ENCODE peak calls at places on chromosomes 7 and 10, in five cellular contexts. X, S, Y, Z and U are unnamed samples.

GRCh38 chr7:2163565-2163964 is 69.2 kb downstream of the MAD1L1 start:
- DNase-seq in X (no peak), Y (no peak), Z (no peak), S (no peak), U (no peak)

GRCh38 chr10:46555713-46556514 is 544 bp downstream of the GPRIN2 start:
- DNase-seq in S (no peak), X (no peak), Z (no peak), Y (peak), U (no peak)

GRCh38 chr10:104045151-104046089 is 40.3 kb downstream of the COL17A1 start:
- DNase-seq in X (peak), Z (peak), S (peak), Y (no peak), U (peak)

GRCh38 chr10:19302117-19302516 is 253.5 kb downstream of the MALRD1 start:
- DNase-seq in S (no peak), Z (peak), X (peak), Y (no peak), U (no peak)

GRCh38 chr10:44167752-44168151 is 217.1 kb downstream of the CXCL12 start:
- DNase-seq in Y (no peak), Z (no peak), X (no peak), S (no peak), U (no peak)

GRCh38 chr10:97517096-97517750 is 18.5 kb downstream of the UBTD1 start:
- DNase-seq in Z (no peak), X (no peak), S (no peak), Y (no peak), U (no peak)

GRCh38 chr10:49109669-49110335 is 5.5 kb downstream of the VSTM4 start:
- DNase-seq in Z (peak), X (peak), Y (peak), S (peak), U (no peak)

GRCh38 chr10:117242463-117242832 is 1.5 kb downstream of the SLC18A2 start:
- DNase-seq in X (no peak), Y (no peak), S (no peak), Z (no peak), U (no peak)

GRCh38 chr10:114547466-114547865 is 110.6 kb downstream of the ABLIM1 start:
- DNase-seq in X (no peak), S (no peak), Y (peak), Z (no peak), U (no peak)

GRCh38 chr10:31581741-31582323 is 262.8 kb downstream of the ZEB1 start:
- DNase-seq in S (no peak), X (no peak), Y (no peak), Z (peak), U (no peak)

GRCh38 chr10:87678302-87678701 is 18.6 kb downstream of the PAPSS2 start:
- DNase-seq in Y (no peak), X (no peak), Z (no peak), S (no peak), U (no peak)

GRCh38 chr7:22197376-22197775 is 159.6 kb downstream of the RAPGEF5 start:
- DNase-seq in X (no peak), Y (no peak), Z (no peak), S (no peak), U (no peak)

GRCh38 chr10:42937649-42938180 is 139.2 kb upstream of the RET start:
- DNase-seq in Y (no peak), X (no peak), S (no peak), Z (no peak), U (no peak)

GRCh38 chr7:5231811-5232484 is 41.9 kb downstream of the WIPI2 start:
- DNase-seq in Y (peak), Z (no peak), X (no peak), S (no peak), U (no peak)

GRCh38 chr10:3803884-3804741 is 19.1 kb upstream of the KLF6 start:
- DNase-seq in X (no peak), Y (no peak), Z (peak), S (no peak), U (no peak)

GRCh38 chr7:131904750-131905327 is 348.4 kb upstream of the PODXL start:
- DNase-seq in X (no peak), S (no peak), Y (no peak), Z (no peak), U (no peak)

GRCh38 chr10:130044067-130045061 is 66.3 kb downstream of the C10orf143 start:
- DNase-seq in Z (no peak), S (no peak), X (no peak), Y (no peak), U (no peak)

GRCh38 chr7:151408839-151409554 is 841 bp downstream of the WDR86 start:
- DNase-seq in S (no peak), Y (peak), X (no peak), Z (no peak), U (no peak)

GRCh38 chr10:70660722-70661121 is 11.6 kb upstream of the ADAMTS14 start:
- DNase-seq in X (no peak), S (no peak), Y (no peak), Z (no peak), U (no peak)

GRCh38 chr10:47043928-47044544 is 132.8 kb downstream of the PTPN20 start:
- DNase-seq in S (no peak), Y (no peak), Z (no peak), X (no peak), U (no peak)

GRCh38 chr10:97096327-97097153 is 89.2 kb downstream of the SLIT1 start:
- DNase-seq in Y (peak), S (no peak), Z (no peak), X (no peak), U (no peak)

GRCh38 chr10:69338547-69339450 is 60.5 kb downstream of the HK1 start:
- DNase-seq in X (no peak), Z (peak), Y (no peak), S (no peak), U (no peak)

GRCh38 chr7:143493755-143494154 is 16.1 kb downstream of the TAS2R41 start:
- DNase-seq in X (no peak), S (no peak), Z (no peak), Y (no peak), U (no peak)

GRCh38 chr7:141500608-141501007 is 50.6 kb upstream of the AGK start:
- DNase-seq in X (no peak), Y (no peak), Z (no peak), S (no peak), U (no peak)

GRCh38 chr7:11607676-11608075 is 224.3 kb downstream of the THSD7A start:
- DNase-seq in X (no peak), Z (no peak), Y (no peak), S (no peak), U (no peak)

GRCh38 chr10:97336942-97337719 is 2.6 kb upstream of the FRAT2 start:
- DNase-seq in Y (no peak), X (no peak), Z (no peak), S (no peak), U (peak)

GRCh38 chr10:113381906-113382562 is 170.8 kb upstream of the HABP2 start:
- DNase-seq in S (no peak), Z (peak), X (peak), Y (no peak), U (no peak)
- H3K4me3 ChIP-seq in S (no peak), Z (peak), X (peak), Y (peak), U (no peak)

GRCh38 chr10:110077436-110078120 is 69.8 kb downstream of the ADD3 start:
- DNase-seq in S (no peak), Y (no peak), X (no peak), Z (peak), U (no peak)

GRCh38 chr10:110074298-110074697 is 66.5 kb downstream of the ADD3 start:
- DNase-seq in X (no peak), S (peak), Y (no peak), Z (peak), U (no peak)

GRCh38 chr10:110076559-110077318 is 69.0 kb downstream of the ADD3 start:
- DNase-seq in X (peak), S (peak), Y (no peak), Z (peak), U (no peak)

GRCh38 chr10:110074986-110075664 is 67.3 kb downstream of the ADD3 start:
- DNase-seq in X (peak), Z (peak), Y (no peak), S (peak), U (no peak)

DNA sequence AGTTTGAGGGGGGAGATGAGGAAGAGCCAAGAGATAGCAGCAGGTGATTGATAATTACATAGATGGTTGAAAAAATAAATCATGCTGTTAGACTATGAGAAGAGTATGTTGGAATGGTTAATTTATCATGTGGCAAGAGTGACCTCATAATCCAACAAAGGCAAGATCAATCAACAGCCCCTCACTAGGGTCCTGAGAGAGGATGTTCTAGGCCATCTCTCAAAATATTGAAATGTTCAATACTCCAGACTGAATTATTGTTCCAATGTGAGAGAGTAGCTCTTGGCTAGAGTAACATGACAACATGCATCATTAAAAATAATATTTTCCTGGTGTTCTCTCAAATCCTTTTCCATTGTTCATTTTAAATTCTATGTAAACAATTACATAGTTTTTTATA is 67.9 kb downstream of the ADD3 start:
- DNase-seq in Z (no peak), X (no peak), S (no peak), Y (no peak), U (no peak)
- H3K4me3 ChIP-seq in Z (peak), X (no peak), S (no peak), Y (no peak), U (no peak)

DNA sequence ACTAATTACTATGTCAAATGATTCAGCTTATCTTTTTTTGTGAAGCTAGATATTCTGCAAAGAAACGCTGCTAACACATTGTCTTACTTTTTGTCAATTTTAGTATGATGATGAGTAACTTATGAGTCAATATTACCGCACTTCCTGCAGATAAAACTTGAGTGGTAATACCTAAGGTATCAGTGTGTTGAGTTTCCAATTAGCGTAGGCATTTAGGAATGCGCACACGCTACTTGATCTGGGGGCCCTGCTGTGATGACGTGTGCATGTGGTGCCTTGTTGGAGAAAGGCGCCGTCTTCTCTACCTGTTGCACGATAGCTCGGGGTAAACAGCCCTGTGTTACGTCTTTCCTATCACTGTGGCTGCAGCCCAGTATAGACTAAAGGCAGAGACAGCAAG is 476.7 kb upstream of the ADARB2 start:
- DNase-seq in S (no peak), Y (no peak), X (no peak), Z (no peak), U (no peak)
- H3K4me3 ChIP-seq in S (no peak), Y (no peak), X (no peak), Z (no peak), U (no peak)

GRCh38 chr7:117791877-117792780 is 81.1 kb downstream of the CTTNBP2 start:
- DNase-seq in X (no peak), S (no peak), Y (no peak), Z (no peak), U (no peak)
- H3K4me3 ChIP-seq in X (no peak), S (no peak), Y (no peak), Z (no peak), U (no peak)

GRCh38 chr7:100825760-100826545 is 1.4 kb downstream of the EPHB4 start:
- DNase-seq in X (peak), S (peak), Y (no peak), Z (peak), U (no peak)

GRCh38 chr7:100823140-100823525 is 4.2 kb downstream of the EPHB4 start:
- DNase-seq in Y (no peak), S (no peak), X (no peak), Z (no peak), U (no peak)

GRCh38 chr7:100823534-100823933 is 3.8 kb downstream of the EPHB4 start:
- DNase-seq in S (no peak), X (no peak), Z (no peak), Y (peak), U (no peak)

GRCh38 chr7:100825215-100825671 is 2.1 kb downstream of the EPHB4 start:
- DNase-seq in S (no peak), Y (no peak), Z (peak), X (no peak), U (no peak)

GRCh38 chr7:100824499-100825214 is 2.7 kb downstream of the EPHB4 start:
- DNase-seq in Z (peak), X (no peak), S (no peak), Y (no peak), U (no peak)
- H3K4me3 ChIP-seq in Z (peak), X (peak), S (peak), Y (peak), U (no peak)

GRCh38 chr10:113126506-113127192 is 176.6 kb downstream of the TCF7L2 start:
- DNase-seq in Y (peak), S (no peak), X (no peak), Z (peak), U (no peak)
- H3K4me3 ChIP-seq in Y (peak), S (peak), X (peak), Z (peak), U (no peak)

GRCh38 chr7:128913856-128914565 is 3.5 kb upstream of the KCP start:
- DNase-seq in Z (no peak), X (no peak), S (no peak), Y (no peak), U (no peak)
- H3K4me3 ChIP-seq in Z (no peak), X (no peak), S (no peak), Y (no peak), U (no peak)

DNA sequence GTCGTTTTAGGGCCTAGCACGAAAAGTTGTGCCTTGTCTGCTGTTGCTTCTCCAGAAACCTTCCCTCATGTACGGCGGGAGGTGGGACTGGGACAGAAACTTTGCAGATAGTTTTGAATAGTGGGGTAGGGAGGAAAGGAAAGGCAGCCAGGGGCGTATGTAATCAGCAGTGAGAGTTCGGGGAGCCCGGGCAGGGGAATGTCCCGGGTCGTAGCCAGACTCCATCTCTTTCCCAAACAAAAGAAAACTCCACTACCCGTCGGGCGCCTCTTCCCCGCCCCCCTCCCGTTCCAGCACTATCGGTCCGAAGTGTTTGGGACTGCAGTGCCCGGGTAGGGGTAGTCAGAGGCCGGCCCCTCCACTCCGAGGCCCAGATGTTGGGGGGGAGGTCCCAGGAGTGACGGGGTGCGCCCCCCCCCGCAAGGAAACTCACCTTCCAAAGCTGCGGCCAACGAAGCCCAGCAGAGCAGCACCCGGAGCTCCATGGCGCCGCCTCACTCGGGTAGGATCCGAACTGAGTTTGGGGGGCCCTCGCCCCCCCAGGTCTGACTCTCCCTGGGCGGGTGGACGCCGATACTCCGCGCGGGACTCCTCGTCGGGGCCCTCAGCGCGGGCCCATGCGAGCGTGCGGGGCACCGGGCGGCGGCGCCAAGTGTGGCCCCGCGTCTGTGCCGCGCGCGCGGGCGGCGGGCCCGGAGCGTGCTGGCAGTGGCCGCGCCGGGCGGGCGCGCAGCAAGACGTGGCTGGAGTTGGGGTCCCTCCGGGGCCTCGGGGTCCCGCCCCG is 585 bp downstream of the EPHB4 start:
- DNase-seq in X (no peak), Z (no peak), S (no peak), Y (no peak), U (no peak)
- H3K4me3 ChIP-seq in X (peak), Z (peak), S (peak), Y (peak), U (peak)

GRCh38 chr10:28925154-28925663 is 247.9 kb downstream of the BAMBI start:
- DNase-seq in Z (no peak), Y (peak), S (no peak), X (no peak), U (no peak)
- H3K4me3 ChIP-seq in Z (no peak), Y (no peak), S (no peak), X (no peak), U (no peak)